ENCODE peak calls at places on chromosome 15, in seven cellular contexts. D, T, J, F, W, S and B are unnamed samples.

GRCh38 chr15:101057841-101058407 is 138.8 kb downstream of the LRRK1 start:
- DNase-seq in D (no peak), T (no peak), J (no peak), F (no peak), W (no peak), S (peak), B (no peak)

GRCh38 chr15:67531379-67532059 is 10.6 kb downstream of the C15orf61 start:
- DNase-seq in D (no peak), T (no peak), J (no peak), F (peak), W (no peak), S (no peak), B (no peak)

GRCh38 chr15:31330836-31331235 is 4.2 kb downstream of the KLF13 start:
- DNase-seq in D (no peak), T (no peak), J (no peak), F (no peak), W (no peak), S (no peak), B (no peak)

GRCh38 chr15:88518903-88519302 is 27.6 kb downstream of the DET1 start:
- DNase-seq in D (no peak), T (no peak), J (no peak), F (no peak), W (no peak), S (no peak), B (no peak)

GRCh38 chr15:50542051-50542450 is 4.4 kb downstream of the USP50 start:
- DNase-seq in D (no peak), T (no peak), J (no peak), F (peak), W (no peak), S (no peak), B (no peak)

GRCh38 chr15:29920515-29920914 is 98.2 kb upstream of the TJP1 start:
- DNase-seq in D (no peak), T (no peak), J (no peak), F (peak), W (peak), S (peak), B (no peak)

GRCh38 chr15:93235321-93235720 is 146.3 kb upstream of the RGMA start:
- DNase-seq in D (no peak), T (no peak), J (no peak), F (no peak), W (no peak), S (no peak), B (no peak)

GRCh38 chr15:68815598-68815997 is 5.1 kb downstream of the ANP32A start:
- DNase-seq in D (no peak), T (no peak), J (no peak), F (no peak), W (no peak), S (no peak), B (no peak)

GRCh38 chr15:83108266-83109219 is 1.1 kb downstream of the TM6SF1 start:
- DNase-seq in D (peak), T (peak), J (peak), F (peak), W (no peak), S (peak), B (no peak)

GRCh38 chr15:70023064-70023768 is 74.5 kb downstream of the TLE3 start:
- DNase-seq in D (no peak), T (no peak), J (no peak), F (peak), W (peak), S (peak), B (no peak)

GRCh38 chr15:48221885-48222284 is 15.8 kb downstream of the SLC12A1 start:
- DNase-seq in D (no peak), T (no peak), J (no peak), F (no peak), W (no peak), S (no peak), B (no peak)

GRCh38 chr15:60590935-60591490 is 112.1 kb upstream of the ICE2 start:
- DNase-seq in D (peak), T (peak), J (no peak), F (peak), W (no peak), S (peak), B (peak)

GRCh38 chr15:69902414-69903062 is 195.2 kb downstream of the TLE3 start:
- DNase-seq in D (no peak), T (no peak), J (no peak), F (no peak), W (no peak), S (no peak), B (no peak)

GRCh38 chr15:88756926-88757325 is 46.3 kb upstream of the ACAN start:
- DNase-seq in D (no peak), T (no peak), J (no peak), F (no peak), W (no peak), S (no peak), B (no peak)

GRCh38 chr15:68012911-68013310 is 41.2 kb upstream of the PIAS1 start:
- DNase-seq in D (no peak), T (no peak), J (no peak), F (no peak), W (no peak), S (no peak), B (no peak)

GRCh38 chr15:40338921-40339620 is 1.7 kb downstream of the CCDC9B start:
- DNase-seq in D (no peak), T (peak), J (no peak), F (peak), W (peak), S (peak), B (no peak)

GRCh38 chr15:63551400-63551799 is 45.8 kb upstream of the FBXL22 start:
- DNase-seq in D (no peak), T (no peak), J (no peak), F (peak), W (no peak), S (no peak), B (no peak)

GRCh38 chr15:80512729-80513670 is 108.8 kb downstream of the ARNT2 start:
- DNase-seq in D (no peak), T (no peak), J (no peak), F (no peak), W (peak), S (no peak), B (no peak)

GRCh38 chr15:66220587-66220986 is 33.0 kb downstream of the MEGF11 start:
- DNase-seq in D (peak), T (no peak), J (no peak), F (no peak), W (no peak), S (no peak), B (no peak)

GRCh38 chr15:30927148-30927761 is 23.5 kb downstream of the FAN1 start:
- DNase-seq in D (no peak), T (no peak), J (no peak), F (no peak), W (no peak), S (no peak), B (no peak)

GRCh38 chr15:41942886-41943285 is 29.5 kb downstream of the EHD4 start:
- DNase-seq in D (no peak), T (no peak), J (no peak), F (no peak), W (no peak), S (no peak), B (no peak)

GRCh38 chr15:41943543-41944312 is 28.6 kb downstream of the EHD4 start:
- DNase-seq in D (no peak), T (no peak), J (no peak), F (no peak), W (no peak), S (no peak), B (no peak)

GRCh38 chr15:41945221-41945620 is 27.1 kb downstream of the EHD4 start:
- DNase-seq in D (no peak), T (no peak), J (no peak), F (no peak), W (no peak), S (no peak), B (no peak)

GRCh38 chr15:41945701-41946100 is 26.7 kb downstream of the EHD4 start:
- DNase-seq in D (no peak), T (no peak), J (no peak), F (no peak), W (no peak), S (no peak), B (no peak)

GRCh38 chr15:41944313-41944940 is 27.9 kb downstream of the EHD4 start:
- DNase-seq in D (no peak), T (no peak), J (no peak), F (peak), W (peak), S (peak), B (peak)
- TF ChIP-seq POLR2A in D (no peak), T (no peak), J (no peak), F (no peak), W (no peak), S (no peak), B (no peak)

GRCh38 chr15:90529369-90530249 is at the start of gene CRTC3:
- DNase-seq in D (peak), T (peak), J (peak), F (peak), W (no peak), S (peak), B (peak)
- TF ChIP-seq POLR2A in D (peak), T (no peak), J (peak), F (peak), W (no peak), S (peak), B (peak)

GRCh38 chr15:43186003-43186353 is 775 bp downstream of the CCNDBP1 start:
- DNase-seq in D (peak), T (no peak), J (no peak), F (no peak), W (no peak), S (no peak), B (no peak)

GRCh38 chr15:43184407-43185160 is 619 bp upstream of the CCNDBP1 start:
- DNase-seq in D (peak), T (no peak), J (no peak), F (no peak), W (no peak), S (no peak), B (no peak)

GRCh38 chr15:43183270-43183669 is 1.9 kb upstream of the CCNDBP1 start:
- DNase-seq in D (no peak), T (no peak), J (no peak), F (no peak), W (no peak), S (no peak), B (no peak)

GRCh38 chr15:43187544-43188155 is 2.4 kb downstream of the CCNDBP1 start:
- DNase-seq in D (peak), T (no peak), J (no peak), F (peak), W (peak), S (no peak), B (no peak)

DNA sequence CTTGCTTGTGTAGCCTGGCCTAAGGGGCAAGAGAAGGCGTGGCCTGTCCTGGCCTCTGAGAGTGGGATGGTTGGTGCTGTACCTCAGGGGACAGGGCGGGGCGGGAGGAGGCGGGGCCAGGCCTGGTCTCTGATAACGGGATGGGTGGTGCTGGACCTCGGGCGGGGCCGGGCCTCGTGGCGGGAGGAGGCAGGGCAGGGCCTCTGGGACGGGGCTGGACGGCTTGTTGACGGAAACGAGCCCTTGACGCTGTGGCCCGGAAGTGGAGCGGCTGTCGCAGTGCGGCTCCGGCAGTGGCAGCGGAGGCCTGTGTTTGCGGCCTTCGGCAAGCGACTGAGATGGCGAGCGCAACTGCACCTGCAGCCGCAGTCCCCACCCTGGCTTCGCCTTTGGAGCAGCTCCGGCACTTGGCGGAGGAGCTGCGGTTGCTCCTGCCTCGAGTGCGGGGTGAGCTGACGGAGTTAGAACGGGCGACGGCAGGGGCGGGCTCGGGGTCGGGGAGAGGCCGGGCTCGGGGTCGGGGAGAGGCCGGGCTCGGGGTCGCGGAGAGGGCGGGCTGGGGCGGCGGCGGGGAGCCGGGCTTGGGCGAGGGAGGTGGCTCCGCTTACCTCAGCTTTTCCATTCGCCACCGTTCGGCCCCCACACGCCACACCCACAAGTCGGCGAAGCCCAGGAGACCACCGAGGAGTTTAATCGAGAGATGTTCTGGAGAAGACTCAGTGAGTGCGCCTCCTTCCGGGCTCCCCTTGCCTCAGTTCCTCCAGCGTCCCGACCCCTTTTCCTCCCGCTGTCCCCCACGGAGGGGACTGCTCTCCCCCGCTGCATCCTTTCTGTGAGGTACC is at the start of gene CCNDBP1:
- DNase-seq in D (peak), T (peak), J (peak), F (peak), W (peak), S (peak), B (peak)
- TF ChIP-seq POLR2A in D (peak), T (no peak), J (peak), F (no peak), W (peak), S (peak), B (peak)

DNA sequence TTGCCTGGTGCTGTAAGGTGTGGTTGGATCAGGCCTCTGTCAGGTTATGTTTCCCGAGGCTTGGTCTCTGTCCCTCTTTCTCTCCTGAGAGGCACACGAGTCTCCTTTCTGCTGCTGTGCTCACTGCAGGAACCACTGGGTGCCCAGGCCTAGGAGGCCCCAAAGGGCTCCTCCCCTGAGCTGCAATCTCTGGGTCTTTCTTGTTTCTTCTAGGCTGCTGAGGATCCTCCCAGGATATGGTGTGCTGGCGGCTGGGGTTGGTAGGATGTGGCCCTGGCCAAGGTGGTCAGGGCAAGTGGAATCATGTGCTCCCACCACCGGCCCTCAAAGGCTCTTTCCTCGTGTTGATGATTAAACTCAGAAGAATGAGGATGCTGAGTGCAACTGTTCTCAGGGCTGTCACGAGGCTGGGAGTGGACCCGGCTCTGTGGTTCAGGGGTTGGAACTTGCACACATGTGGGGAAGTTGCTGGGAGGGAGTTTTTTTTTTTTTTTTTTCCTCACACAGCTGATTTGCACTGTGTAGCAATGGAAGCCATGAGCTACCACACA is 43.6 kb upstream of the CTSH start:
- DNase-seq in D (no peak), T (peak), J (no peak), F (peak), W (peak), S (peak), B (peak)
- TF ChIP-seq POLR2A in D (no peak), T (no peak), J (no peak), F (no peak), W (no peak), S (no peak), B (no peak)

GRCh38 chr15:62165029-62165792 is at the start of gene C2CD4B:
- DNase-seq in D (no peak), T (peak), J (no peak), F (no peak), W (no peak), S (peak), B (peak)
- TF ChIP-seq POLR2A in D (no peak), T (no peak), J (no peak), F (no peak), W (no peak), S (peak), B (no peak)